ENCODE peak calls at places on chromosomes 16 and 17, in four cellular contexts. L is left colon, S is fibroblast of gingiva, K is astrocyte. Y is an unnamed sample.

GRCh38 chr17:58520843-58521430 is 6.5 kb upstream of the MTMR4 start:
- DNase-seq in K (no peak), L (no peak), S (no peak), Y (no peak)

GRCh38 chr16:22098538-22099255 is 6.4 kb downstream of the VWA3A start:
- DNase-seq in S (peak), L (no peak), K (peak), Y (peak)

GRCh38 chr16:66949472-66949871 is 11.6 kb upstream of the CES3 start:
- DNase-seq in K (no peak), L (no peak), S (no peak), Y (no peak)

GRCh38 chr17:67411396-67411795 is 34.3 kb downstream of the PITPNC1 start:
- DNase-seq in L (no peak), K (no peak), S (no peak), Y (no peak)

GRCh38 chr16:27450836-27451341 is 48.9 kb downstream of the IL21R start:
- DNase-seq in K (no peak), L (no peak), S (no peak), Y (no peak)

GRCh38 chr16:87930456-87930855 is 5.9 kb downstream of the CA5A start:
- DNase-seq in K (no peak), L (no peak), S (no peak), Y (peak)

GRCh38 chr17:55448681-55449080 is 27.0 kb upstream of the MMD start:
- DNase-seq in L (no peak), K (peak), S (peak), Y (peak)

GRCh38 chr17:37388266-37388665 is 12.5 kb downstream of the C17orf78 start:
- DNase-seq in S (no peak), L (no peak), K (peak), Y (no peak)

GRCh38 chr17:152860-153420 is 15.6 kb downstream of the SCGB1C2 start:
- DNase-seq in S (no peak), K (no peak), L (no peak), Y (no peak)

GRCh38 chr17:79273660-79274059 is 199.0 kb downstream of the ENGASE start:
- DNase-seq in S (no peak), L (no peak), K (no peak), Y (no peak)

GRCh38 chr16:30049871-30050270 is 15.7 kb upstream of the ALDOA start:
- DNase-seq in K (no peak), S (no peak), L (no peak), Y (no peak)

GRCh38 chr16:80991792-80992430 is 14.8 kb downstream of the CMC2 start:
- DNase-seq in K (no peak), L (no peak), S (no peak), Y (no peak)

GRCh38 chr16:8801686-8802085 is 4.0 kb downstream of the PMM2 start:
- DNase-seq in K (no peak), L (no peak), S (no peak), Y (no peak)

GRCh38 chr17:49498037-49498615 is 3.0 kb downstream of the NGFR start:
- DNase-seq in K (no peak), S (no peak), L (no peak), Y (no peak)

GRCh38 chr17:78329263-78330059 is 30.4 kb downstream of the SOCS3 start:
- DNase-seq in S (peak), K (peak), L (no peak), Y (peak)

GRCh38 chr17:73198201-73198929 is 5.5 kb downstream of the COG1 start:
- DNase-seq in L (no peak), K (no peak), S (no peak), Y (no peak)